ENCODE peak calls at places on chromosome 7, in eight cellular contexts. E is K562, U is SK-N-SH, R is endodermal cell, K is mammary epithelial cell, F is fibroblast of lung, H is keratinocyte, T is neuronal stem cell. Y is an unnamed sample. For H3K27me3, the result is how much of the 10 kb centered on the place peaks cover.

GRCh38 chr7:46600340-46600739 is 679.3 kb upstream of the IGFBP3 start:
- DNase-seq in T (no peak), F (peak), U (no peak), E (no peak), K (no peak), R (no peak), H (no peak), Y (no peak)

GRCh38 chr7:26117142-26117807 is 34.7 kb upstream of the NFE2L3 start:
- DNase-seq in U (peak), K (no peak), F (no peak), E (no peak), T (no peak), H (no peak), R (peak), Y (no peak)

GRCh38 chr7:5634107-5634950 is 147.1 kb downstream of the RNF216 start:
- DNase-seq in R (peak), U (peak), K (no peak), T (no peak), H (no peak), E (no peak), F (peak), Y (peak)

GRCh38 chr7:157542669-157543021 is 205.8 kb downstream of the DNAJB6 start:
- DNase-seq in F (no peak), T (no peak), H (no peak), U (no peak), E (no peak), K (no peak), R (no peak), Y (no peak)

GRCh38 chr7:91416485-91416884 is 152.3 kb downstream of the FZD1 start:
- DNase-seq in T (no peak), U (no peak), R (no peak), E (no peak), F (no peak), K (no peak), H (no peak), Y (no peak)

GRCh38 chr7:45132708-45133320 is 21.3 kb upstream of the TBRG4 start:
- DNase-seq in R (no peak), F (no peak), T (no peak), K (no peak), U (no peak), E (no peak), H (no peak), Y (no peak)

GRCh38 chr7:123819001-123819400 is 26.0 kb upstream of the HYAL4 start:
- DNase-seq in U (no peak), E (no peak), H (no peak), F (no peak), K (peak), T (no peak), R (no peak), Y (no peak)

GRCh38 chr7:10940748-10941358 is 32.8 kb upstream of the PHF14 start:
- DNase-seq in H (no peak), U (peak), F (no peak), T (no peak), K (peak), E (no peak), R (no peak), Y (no peak)

GRCh38 chr7:140726304-140726703 is 29.8 kb downstream of the NDUFB2 start:
- DNase-seq in E (peak), H (no peak), K (no peak), R (no peak), F (peak), U (peak), T (no peak), Y (peak)

GRCh38 chr7:124550036-124550435 is 215.6 kb downstream of the GPR37 start:
- DNase-seq in F (no peak), H (no peak), K (no peak), R (no peak), T (no peak), U (no peak), E (no peak), Y (no peak)

GRCh38 chr7:7201583-7202374 is 19.4 kb downstream of the C1GALT1 start:
- DNase-seq in F (no peak), U (no peak), T (no peak), H (no peak), E (no peak), R (peak), K (peak), Y (no peak)

GRCh38 chr7:136359333-136359903 is 382.3 kb upstream of the MTPN start:
- DNase-seq in U (no peak), E (no peak), R (no peak), K (no peak), T (no peak), H (no peak), F (no peak), Y (no peak)

GRCh38 chr7:157544980-157545680 is 208.3 kb downstream of the DNAJB6 start:
- DNase-seq in R (no peak), T (no peak), E (no peak), H (no peak), F (no peak), K (no peak), U (no peak), Y (no peak)

GRCh38 chr7:151308256-151308655 is 33.4 kb upstream of the NUB1 start:
- DNase-seq in E (no peak), T (no peak), U (no peak), H (no peak), K (no peak), R (no peak), F (no peak), Y (no peak)

GRCh38 chr7:156004265-156005201 is 192.3 kb upstream of the SHH start:
- DNase-seq in H (no peak), F (no peak), E (no peak), K (no peak), T (no peak), U (no peak), R (peak), Y (no peak)

GRCh38 chr7:144691240-144691639 is 144.6 kb downstream of the TPK1 start:
- DNase-seq in E (no peak), U (no peak), T (no peak), H (no peak), K (no peak), F (no peak), R (no peak), Y (no peak)

GRCh38 chr7:1318661-1319060 is 86.0 kb downstream of the UNCX start:
- DNase-seq in F (no peak), H (no peak), K (no peak), U (no peak), E (no peak), T (no peak), R (no peak), Y (no peak)

GRCh38 chr7:149293946-149294640 is 32.1 kb downstream of the ZNF783 start:
- DNase-seq in E (no peak), R (no peak), K (no peak), U (peak), F (no peak), H (no peak), T (no peak), Y (no peak)

GRCh38 chr7:1919539-1920265 is 249.6 kb downstream of the ELFN1 start:
- DNase-seq in H (no peak), E (no peak), K (no peak), F (peak), R (no peak), T (no peak), U (no peak), Y (no peak)

GRCh38 chr7:148772297-148773089 is 73.8 kb downstream of the CUL1 start:
- DNase-seq in E (no peak), K (peak), U (no peak), R (no peak), T (no peak), H (peak), F (peak), Y (peak)

GRCh38 chr7:39703143-39703542 is 79.8 kb downstream of the RALA start:
- DNase-seq in R (no peak), E (peak), H (no peak), K (no peak), T (no peak), F (no peak), U (peak), Y (no peak)

GRCh38 chr7:631291-631711 is 95.2 kb upstream of the DNAAF5 start:
- DNase-seq in T (no peak), H (no peak), K (no peak), F (no peak), R (no peak), E (no peak), U (no peak), Y (no peak)

GRCh38 chr7:87435546-87435945 is 39.9 kb downstream of the ABCB4 start:
- DNase-seq in E (no peak), K (peak), T (no peak), U (no peak), R (no peak), F (peak), H (no peak), Y (no peak)

GRCh38 chr7:134766779-134767566 is 12.5 kb upstream of the CALD1 start:
- DNase-seq in K (no peak), R (no peak), U (no peak), T (no peak), E (no peak), F (peak), H (no peak), Y (no peak)

GRCh38 chr7:84337386-84337785 is 142.8 kb upstream of the SEMA3A start:
- DNase-seq in T (no peak), E (no peak), R (no peak), H (no peak), F (peak), U (no peak), K (peak), Y (no peak)

GRCh38 chr7:131897016-131897789 is 340.8 kb upstream of the PODXL start:
- DNase-seq in H (peak), T (no peak), U (peak), R (peak), F (peak), E (no peak), K (peak), Y (peak)
- H3K9ac ChIP-seq in H (no peak), T (no peak), U (peak), R (no peak), F (no peak), E (no peak), K (no peak), Y (no peak)

DNA sequence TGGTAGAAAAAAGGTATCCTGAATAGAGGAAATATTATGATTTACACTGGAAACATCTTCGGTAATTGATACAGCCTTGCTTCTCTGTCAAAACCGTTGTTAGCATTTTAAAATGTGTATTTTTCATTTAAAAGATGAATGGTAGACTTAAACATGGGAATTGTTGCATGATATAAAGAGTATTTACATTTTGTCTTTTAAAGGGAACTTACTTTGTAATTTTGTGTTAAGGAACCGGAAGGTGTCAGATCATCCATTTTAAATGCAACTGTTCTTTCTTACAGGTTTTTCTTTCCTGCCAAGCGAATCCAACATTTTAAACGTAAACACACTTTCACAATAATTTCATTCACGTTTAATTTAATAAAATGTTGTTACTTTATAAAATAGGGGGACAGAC is 1.8 kb upstream of the IGF2BP3 start:
- DNase-seq in T (no peak), E (no peak), K (no peak), R (no peak), H (no peak), F (no peak), U (no peak), Y (no peak)
- H3K27me3 ChIP-seq in T (under half), E (under half), K (under half), R (under half), H (half or more), F (under half), U (under half), Y (under half)

DNA sequence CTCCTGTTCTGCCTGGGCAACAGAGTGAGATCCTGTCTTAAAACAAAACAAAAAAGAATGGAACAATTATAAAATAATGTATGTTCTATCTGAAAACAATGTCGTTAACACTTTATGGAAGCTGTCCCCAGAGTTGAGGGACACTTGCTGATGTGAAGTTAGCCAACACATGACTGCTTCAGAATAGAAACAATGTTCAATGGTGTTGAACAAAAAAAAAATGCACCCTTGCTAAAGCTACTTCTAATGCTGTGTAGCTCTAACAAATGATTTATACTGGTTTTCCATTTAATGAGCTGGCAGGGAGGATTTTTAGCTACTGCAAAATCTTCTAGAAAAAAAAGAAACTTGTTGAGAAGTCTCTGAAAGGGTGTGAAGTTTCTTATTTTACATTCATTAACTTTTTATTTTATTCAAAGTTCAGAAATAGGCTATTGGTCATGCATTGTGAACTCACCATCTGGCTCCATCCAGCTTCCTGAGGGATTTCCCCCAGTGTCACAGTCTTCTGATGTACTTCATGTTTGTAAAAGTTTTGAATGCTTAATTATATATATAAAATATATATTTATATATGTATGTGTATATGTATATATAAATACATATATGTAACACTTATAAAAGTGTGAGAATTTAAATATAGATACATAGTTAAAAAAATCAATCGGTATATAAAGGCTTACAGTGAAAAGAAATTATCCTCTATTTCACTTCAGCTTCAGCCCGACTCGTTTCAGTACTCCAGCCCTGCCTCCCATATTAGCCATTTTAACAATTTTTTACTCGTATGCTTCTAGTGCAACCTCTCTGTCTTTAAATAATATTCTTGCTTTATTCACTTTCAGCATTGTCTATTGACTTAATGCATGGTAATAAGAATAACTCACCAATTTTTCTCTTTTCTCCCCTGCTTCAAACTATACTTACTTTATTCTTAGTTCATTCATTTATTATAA is 35.0 kb downstream of the HDAC9 start:
- DNase-seq in R (no peak), T (no peak), K (no peak), H (no peak), F (no peak), U (no peak), E (no peak), Y (peak)
- H3K9ac ChIP-seq in R (no peak), T (no peak), K (no peak), H (no peak), F (no peak), U (no peak), E (no peak), Y (no peak)

DNA sequence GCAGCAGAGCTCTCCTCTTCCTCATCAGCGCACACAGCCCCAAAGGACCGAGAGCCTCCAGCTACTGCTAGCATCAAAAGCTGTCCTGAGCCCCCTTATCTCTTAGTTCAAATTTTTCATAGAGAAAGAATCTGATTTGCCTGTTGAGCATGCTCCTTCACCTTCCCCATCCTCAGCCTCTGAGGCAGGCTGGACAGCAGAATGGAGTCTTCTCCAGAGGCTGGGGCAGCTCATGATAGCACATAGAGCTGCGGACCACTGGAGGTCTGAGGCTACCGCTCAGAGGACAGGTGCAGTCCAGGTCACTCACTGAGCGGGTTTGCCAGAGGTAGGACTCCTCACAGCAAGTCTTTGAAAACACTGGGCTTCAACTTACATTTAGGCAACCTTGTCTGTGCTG is 72.8 kb upstream of the GRB10 start:
- DNase-seq in F (no peak), R (no peak), E (no peak), H (no peak), U (no peak), K (no peak), T (no peak), Y (no peak)
- H3K27me3 ChIP-seq in F (under half), R (under half), E (under half), H (under half), U (under half), K (under half), T (under half), Y (under half)

Y was measured in endothelial cell of umbilical vein.